ENCODE peak calls at places on chromosomes 11 and 22, in four cellular contexts. One of them, this sample, is unnamed.
A peak's percentile ranks its signal among the peaks of the same experiment; 100 is the strongest.

GRCh38 chr11:2261436-2262230 is 8.8 kb downstream of the ASCL2 start:
- DNase-seq in MCF 10A: no peak
- DNase-seq in A549: no peak
- DNase-seq in foreskin keratinocyte: no peak
- DNase-seq in this sample: no peak

GRCh38 chr11:134292661-134293060 is 16.5 kb downstream of the GLB1L3 start:
- DNase-seq in MCF 10A: no peak
- DNase-seq in A549: no peak
- DNase-seq in foreskin keratinocyte: no peak
- DNase-seq in this sample: no peak

GRCh38 chr11:25535462-25535861 is 796.5 kb upstream of the ANO3 start:
- DNase-seq in MCF 10A: peak; percentile 30
- DNase-seq in A549: no peak
- DNase-seq in foreskin keratinocyte: peak; percentile 26
- DNase-seq in this sample: peak; percentile 21

GRCh38 chr22:45551310-45552016 is 48.8 kb downstream of the FBLN1 start:
- DNase-seq in MCF 10A: peak; percentile 33
- DNase-seq in A549: no peak
- DNase-seq in foreskin keratinocyte: no peak
- DNase-seq in this sample: no peak

GRCh38 chr22:37400719-37401118 is 26.6 kb downstream of the ELFN2 start:
- DNase-seq in MCF 10A: no peak
- DNase-seq in A549: no peak
- DNase-seq in foreskin keratinocyte: no peak
- DNase-seq in this sample: no peak

GRCh38 chr11:12075822-12076821 is 34.3 kb upstream of the MICAL2 start:
- DNase-seq in MCF 10A: peak; percentile 86
- DNase-seq in A549: peak; percentile 97
- DNase-seq in foreskin keratinocyte: peak; percentile 100
- DNase-seq in this sample: peak; percentile 100

GRCh38 chr11:128741511-128741910 is 47.6 kb downstream of the FLI1 start:
- DNase-seq in MCF 10A: no peak
- DNase-seq in A549: no peak
- DNase-seq in foreskin keratinocyte: no peak
- DNase-seq in this sample: no peak

GRCh38 chr11:43943931-43944751 is 1.7 kb downstream of the C11orf96 start:
- DNase-seq in MCF 10A: peak; percentile 42
- DNase-seq in A549: no peak
- DNase-seq in foreskin keratinocyte: no peak
- DNase-seq in this sample: peak; percentile 84

GRCh38 chr11:7046474-7046873 is 26.2 kb downstream of the NLRP14 start:
- DNase-seq in MCF 10A: peak; percentile 3
- DNase-seq in A549: no peak
- DNase-seq in foreskin keratinocyte: no peak
- DNase-seq in this sample: peak; percentile 7

GRCh38 chr11:44886765-44887164 is 63.9 kb downstream of the TP53I11 start:
- DNase-seq in MCF 10A: peak; percentile 22
- DNase-seq in A549: no peak
- DNase-seq in foreskin keratinocyte: no peak
- DNase-seq in this sample: no peak

GRCh38 chr11:110077318-110077717 is 15.9 kb upstream of the ZC3H12C start:
- DNase-seq in MCF 10A: no peak
- DNase-seq in A549: no peak
- DNase-seq in foreskin keratinocyte: no peak
- DNase-seq in this sample: no peak

GRCh38 chr22:39439170-39439569 is 17.6 kb upstream of the MGAT3 start:
- DNase-seq in MCF 10A: peak; percentile 54
- DNase-seq in A549: peak; percentile 38
- DNase-seq in foreskin keratinocyte: peak; percentile 19
- DNase-seq in this sample: no peak

GRCh38 chr22:41910050-41910598 is 4.8 kb downstream of the SHISA8 start:
- DNase-seq in MCF 10A: no peak
- DNase-seq in A549: no peak
- DNase-seq in foreskin keratinocyte: no peak
- DNase-seq in this sample: no peak

GRCh38 chr11:69308531-69308930 is 14.6 kb downstream of the MYEOV start:
- DNase-seq in MCF 10A: no peak
- DNase-seq in A549: no peak
- DNase-seq in foreskin keratinocyte: no peak
- DNase-seq in this sample: no peak

GRCh38 chr11:74524501-74524900 is 31.0 kb upstream of the LIPT2 start:
- DNase-seq in MCF 10A: no peak
- DNase-seq in A549: no peak
- DNase-seq in foreskin keratinocyte: no peak
- DNase-seq in this sample: no peak

GRCh38 chr11:834371-835316 is 1.9 kb downstream of the CD151 start:
- DNase-seq in MCF 10A: peak; percentile 92
- DNase-seq in A549: peak; percentile 95
- DNase-seq in foreskin keratinocyte: peak; percentile 62
- DNase-seq in this sample: peak; percentile 91

GRCh38 chr11:1436468-1437030 is 46.8 kb downstream of the BRSK2 start:
- DNase-seq in MCF 10A: no peak
- DNase-seq in A549: no peak
- DNase-seq in foreskin keratinocyte: no peak
- DNase-seq in this sample: no peak

GRCh38 chr11:11787305-11788066 is 54.3 kb upstream of the USP47 start:
- DNase-seq in MCF 10A: peak; percentile 81
- DNase-seq in A549: peak; percentile 70
- DNase-seq in foreskin keratinocyte: peak; percentile 32
- DNase-seq in this sample: peak; percentile 52

GRCh38 chr22:37843746-37844089 is 416 bp downstream of the ANKRD54 start:
- DNase-seq in MCF 10A: peak; percentile 17
- DNase-seq in A549: no peak
- DNase-seq in foreskin keratinocyte: no peak
- DNase-seq in this sample: no peak

GRCh38 chr11:567629-568258 is 7.0 kb downstream of the RASSF7 start:
- DNase-seq in MCF 10A: no peak
- DNase-seq in A549: no peak
- DNase-seq in foreskin keratinocyte: no peak
- DNase-seq in this sample: no peak

GRCh38 chr11:120815260-120816100 is 208.4 kb upstream of the TBCEL start:
- DNase-seq in MCF 10A: no peak
- DNase-seq in A549: no peak
- DNase-seq in foreskin keratinocyte: no peak
- DNase-seq in this sample: no peak

This sample was measured in mammary epithelial cell.